ENCODE peak calls at places on chromosomes 16 and 17, in five cellular contexts. Q is substantia nigra; N is neural progenitor cell; T is CD8-positive, alpha-beta T cell; U is kidney. C is an unnamed sample.

GRCh38 chr17:38358586-38359513 is 7.2 kb downstream of the SOCS7 start:
- DNase-seq in Q (no peak), N (no peak), T (no peak), U (no peak), C (no peak)

GRCh38 chr17:5413682-5414081 is 5.8 kb downstream of the NUP88 start:
- DNase-seq in Q (no peak), N (no peak), T (no peak), U (no peak), C (no peak)

GRCh38 chr17:72916991-72917390 is 175.5 kb downstream of the SLC39A11 start:
- DNase-seq in Q (no peak), N (no peak), T (no peak), U (no peak), C (no peak)

GRCh38 chr17:58920773-58921172 is 165.1 kb downstream of the PPM1E start:
- DNase-seq in Q (no peak), N (no peak), T (no peak), U (no peak), C (no peak)

GRCh38 chr17:79778504-79779087 is 648 bp downstream of the CBX2 start:
- DNase-seq in Q (no peak), N (peak), T (no peak), U (peak), C (no peak)

GRCh38 chr17:38870259-38871165 is 654 bp downstream of the LASP1 start:
- DNase-seq in Q (peak), N (peak), T (peak), U (peak), C (no peak)

GRCh38 chr17:34009946-34010345 is 245.1 kb upstream of the CCL2 start:
- DNase-seq in Q (no peak), N (no peak), T (no peak), U (no peak), C (no peak)

GRCh38 chr17:30513346-30513745 is 36.1 kb downstream of the GOSR1 start:
- DNase-seq in Q (no peak), N (no peak), T (no peak), U (no peak), C (no peak)

GRCh38 chr16:65658339-65659275 is 536.7 kb upstream of the CDH11 start:
- DNase-seq in Q (no peak), N (no peak), T (no peak), U (no peak), C (no peak)

GRCh38 chr16:24915019-24915418 is 69.3 kb downstream of the SLC5A11 start:
- DNase-seq in Q (no peak), N (no peak), T (no peak), U (no peak), C (no peak)

GRCh38 chr16:78973041-78973440 is 627.5 kb downstream of the MAF start:
- DNase-seq in Q (no peak), N (no peak), T (no peak), U (no peak), C (no peak)

GRCh38 chr16:73152731-73153130 is 104.8 kb upstream of the ZFHX3 start:
- DNase-seq in Q (no peak), N (peak), T (no peak), U (no peak), C (no peak)

GRCh38 chr17:66021757-66022156 is 170.2 kb downstream of the CEP112 start:
- DNase-seq in Q (no peak), N (no peak), T (no peak), U (no peak), C (no peak)

GRCh38 chr17:46832945-46833839 is 14.7 kb upstream of the WNT3 start:
- DNase-seq in Q (peak), N (peak), T (no peak), U (no peak), C (peak)

GRCh38 chr17:5516060-5516792 is 29.9 kb downstream of the MIS12 start:
- DNase-seq in Q (no peak), N (no peak), T (no peak), U (no peak), C (no peak)

GRCh38 chr16:26787924-26788323 is 278.8 kb upstream of the C16orf82 start:
- DNase-seq in Q (no peak), N (no peak), T (no peak), U (no peak), C (no peak)

GRCh38 chr16:995087-995486 is 13.5 kb downstream of the SOX8 start:
- DNase-seq in Q (no peak), N (peak), T (no peak), U (no peak), C (no peak)

GRCh38 chr16:85146922-85147651 is 34.8 kb upstream of the CIBAR2 start:
- DNase-seq in Q (no peak), N (no peak), T (no peak), U (peak), C (no peak)

GRCh38 chr16:88783391-88784073 is 1.5 kb downstream of the PIEZO1 start:
- DNase-seq in Q (no peak), N (no peak), T (no peak), U (no peak), C (no peak)

GRCh38 chr17:18250259-18250658 is 8.3 kb downstream of the FLII start:
- DNase-seq in Q (no peak), N (no peak), T (no peak), U (peak), C (no peak)

GRCh38 chr16:77450790-77451487 is 16.1 kb upstream of the ADAMTS18 start:
- DNase-seq in Q (no peak), N (no peak), T (no peak), U (no peak), C (no peak)

GRCh38 chr16:648071-648785 is 937 bp upstream of the WDR90 start:
- DNase-seq in Q (no peak), N (peak), T (peak), U (no peak), C (no peak)

GRCh38 chr16:65667013-65667578 is 545.2 kb upstream of the CDH11 start:
- DNase-seq in Q (no peak), N (peak), T (no peak), U (no peak), C (no peak)

GRCh38 chr17:9522074-9522473 is 53.5 kb downstream of the STX8 start:
- DNase-seq in Q (no peak), N (peak), T (no peak), U (no peak), C (no peak)

GRCh38 chr17:78342438-78343098 is 17.3 kb downstream of the SOCS3 start:
- DNase-seq in Q (no peak), N (no peak), T (no peak), U (peak), C (no peak)

GRCh38 chr17:1002412-1002753 is 5.5 kb downstream of the TIMM22 start:
- DNase-seq in Q (no peak), N (no peak), T (no peak), U (no peak), C (no peak)

GRCh38 chr16:3475604-3476375 is 19.5 kb downstream of the C16orf90 start:
- DNase-seq in Q (no peak), N (no peak), T (no peak), U (peak), C (no peak)

GRCh38 chr17:50014471-50015088 is 19.6 kb upstream of the DLX3 start:
- DNase-seq in Q (no peak), N (no peak), T (no peak), U (no peak), C (no peak)

GRCh38 chr16:3716831-3717234 is 491 bp downstream of the TRAP1 start:
- DNase-seq in Q (no peak), N (peak), T (no peak), U (no peak), C (no peak)

GRCh38 chr17:31582151-31582907 is 190.9 kb downstream of the RAB11FIP4 start:
- DNase-seq in Q (no peak), N (no peak), T (no peak), U (peak), C (no peak)

GRCh38 chr17:9905078-9905415 is at the start of gene RCVRN:
- DNase-seq in Q (no peak), N (no peak), T (no peak), U (peak), C (no peak)

GRCh38 chr17:27602721-27603445 is 28.1 kb upstream of the LGALS9 start:
- DNase-seq in Q (no peak), N (peak), T (peak), U (peak), C (peak)

GRCh38 chr17:34843682-34844081 is 117.6 kb downstream of the CCT6B start:
- DNase-seq in Q (no peak), N (no peak), T (no peak), U (peak), C (no peak)

GRCh38 chr17:28871056-28871579 is 16.3 kb downstream of the ERAL1 start:
- DNase-seq in Q (no peak), N (no peak), T (peak), U (no peak), C (no peak)

GRCh38 chr17:692116-692515 is 22.5 kb downstream of the VPS53 start:
- DNase-seq in Q (no peak), N (no peak), T (no peak), U (no peak), C (no peak)

GRCh38 chr17:2892305-2892971 is 96.2 kb downstream of the RAP1GAP2 start:
- DNase-seq in Q (no peak), N (no peak), T (no peak), U (no peak), C (no peak)

GRCh38 chr17:19021622-19022083 is 17.1 kb upstream of the FAM83G start:
- DNase-seq in Q (no peak), N (peak), T (peak), U (no peak), C (no peak)

GRCh38 chr17:16304832-16305231 is 48.4 kb downstream of the CENPV start:
- DNase-seq in Q (no peak), N (peak), T (peak), U (no peak), C (no peak)

GRCh38 chr17:17041018-17041521 is 1.2 kb upstream of the MPRIP start:
- DNase-seq in Q (no peak), N (no peak), T (no peak), U (peak), C (peak)